ENCODE peak calls at places on chromosome 9, in six cellular contexts. W, I, Q, D, G and E are unnamed samples.

GRCh38 chr9:73038613-73039012 is 85.8 kb upstream of the ALDH1A1 start:
- DNase-seq in W (no peak), I (no peak), Q (no peak), D (peak), G (no peak), E (no peak)

GRCh38 chr9:120925535-120926396 is 830 bp downstream of the TRAF1 start:
- DNase-seq in W (no peak), I (peak), Q (no peak), D (peak), G (no peak), E (no peak)

GRCh38 chr9:114900937-114901802 is 29.2 kb downstream of the TNFSF8 start:
- DNase-seq in W (no peak), I (no peak), Q (no peak), D (peak), G (no peak), E (no peak)

GRCh38 chr9:128275198-128276007 is at the start of gene GOLGA2:
- DNase-seq in W (peak), I (no peak), Q (peak), D (peak), G (no peak), E (peak)

GRCh38 chr9:137000177-137000930 is 4.0 kb upstream of the CLIC3 start:
- DNase-seq in W (no peak), I (peak), Q (no peak), D (peak), G (no peak), E (no peak)

GRCh38 chr9:124386201-124386600 is 29.0 kb downstream of the PSMB7 start:
- DNase-seq in W (no peak), I (no peak), Q (no peak), D (no peak), G (no peak), E (no peak)

GRCh38 chr9:3954228-3954949 is 345.5 kb downstream of the GLIS3 start:
- DNase-seq in W (no peak), I (no peak), Q (no peak), D (no peak), G (no peak), E (no peak)

GRCh38 chr9:96450613-96451544 is 910 bp downstream of the HABP4 start:
- DNase-seq in W (peak), I (peak), Q (peak), D (peak), G (no peak), E (peak)

GRCh38 chr9:98373622-98374021 is 118.2 kb upstream of the TBC1D2 start:
- DNase-seq in W (no peak), I (no peak), Q (no peak), D (no peak), G (no peak), E (no peak)